ENCODE peak calls at places on chromosomes 2 and 18, in ten cellular contexts. Y, M, K, E, T, F, L, P, W and D are unnamed samples.
A peak's percentile ranks its signal among the peaks of the same experiment; 100 is the strongest.

GRCh38 chr2:203909192-203909945 is 27.2 kb upstream of the ICOS start:
- DNase-seq in Y (peak; percentile 23), M (no peak), K (peak; percentile 48), E (peak; percentile 21), T (peak; percentile 67), F (no peak), L (no peak), P (no peak), W (peak; percentile 25), D (no peak)

GRCh38 chr2:218882866-218883366 is 2.3 kb downstream of the WNT10A start:
- DNase-seq in Y (no peak), M (peak; percentile 33), K (peak; percentile 92), E (peak; percentile 81), T (no peak), F (no peak), L (no peak), P (no peak), W (no peak), D (no peak)

GRCh38 chr2:29810956-29811355 is 110.4 kb downstream of the ALK start:
- DNase-seq in Y (no peak), M (no peak), K (peak; percentile 21), E (peak; percentile 8), T (no peak), F (no peak), L (no peak), P (no peak), W (no peak), D (no peak)

GRCh38 chr2:17538844-17539554 is 1.5 kb upstream of the VSNL1 start:
- DNase-seq in Y (no peak), M (peak; percentile 87), K (peak; percentile 98), E (peak; percentile 95), T (no peak), F (peak; percentile 92), L (peak; percentile 61), P (peak; percentile 47), W (peak; percentile 72), D (no peak)

GRCh38 chr2:113276906-113277425 is 1.8 kb downstream of the PAX8 start:
- DNase-seq in Y (no peak), M (no peak), K (no peak), E (no peak), T (no peak), F (peak; percentile 74), L (no peak), P (no peak), W (no peak), D (no peak)

GRCh38 chr2:39603436-39603835 is 62.3 kb upstream of the TMEM178A start:
- DNase-seq in Y (peak; percentile 55), M (no peak), K (peak; percentile 43), E (peak; percentile 58), T (no peak), F (no peak), L (no peak), P (no peak), W (no peak), D (no peak)

GRCh38 chr18:12254137-12254819 is at the start of gene CIDEA:
- DNase-seq in Y (no peak), M (peak; percentile 46), K (peak; percentile 34), E (no peak), T (no peak), F (no peak), L (no peak), P (no peak), W (no peak), D (no peak)

GRCh38 chr2:20452551-20452950 is 5.7 kb downstream of the RHOB start:
- DNase-seq in Y (no peak), M (no peak), K (peak; percentile 84), E (peak; percentile 66), T (peak; percentile 68), F (no peak), L (peak; percentile 79), P (peak; percentile 45), W (no peak), D (no peak)

GRCh38 chr2:3487432-3487831 is 31.9 kb downstream of the ADI1 start:
- DNase-seq in Y (no peak), M (peak; percentile 52), K (no peak), E (no peak), T (no peak), F (no peak), L (no peak), P (peak; percentile 33), W (no peak), D (no peak)

GRCh38 chr2:3485166-3485565 is 34.2 kb downstream of the ADI1 start:
- DNase-seq in Y (no peak), M (no peak), K (no peak), E (no peak), T (no peak), F (no peak), L (no peak), P (peak; percentile 27), W (no peak), D (no peak)

GRCh38 chr2:3486047-3487027 is 33.0 kb downstream of the ADI1 start:
- DNase-seq in Y (no peak), M (peak; percentile 55), K (no peak), E (no peak), T (no peak), F (no peak), L (no peak), P (peak; percentile 42), W (peak; percentile 15), D (no peak)

GRCh38 chr2:3487931-3488554 is 31.3 kb downstream of the ADI1 start:
- DNase-seq in Y (no peak), M (peak; percentile 31), K (no peak), E (no peak), T (no peak), F (no peak), L (no peak), P (peak; percentile 42), W (no peak), D (no peak)

DNA sequence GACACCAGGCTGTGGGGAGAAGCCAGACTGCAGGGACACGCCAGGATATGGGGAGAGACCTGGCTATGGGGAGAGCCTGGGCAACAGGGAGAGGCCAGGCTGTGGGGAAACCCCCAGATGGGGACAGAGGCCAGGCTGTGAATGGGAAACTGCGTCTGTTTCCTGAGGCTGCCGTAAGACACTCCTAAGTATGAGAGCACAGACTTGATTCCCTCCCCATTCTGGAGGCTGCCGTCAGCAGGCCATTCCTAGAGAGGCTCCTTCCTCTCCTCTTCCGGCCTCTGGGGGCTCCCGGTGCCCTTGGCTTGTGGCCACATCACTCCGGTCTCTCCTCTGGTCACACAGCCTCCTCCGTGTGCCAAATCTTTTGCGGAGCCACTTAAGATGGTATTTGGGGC is 32.3 kb downstream of the ADI1 start:
- DNase-seq in Y (no peak), M (peak; percentile 50), K (no peak), E (no peak), T (no peak), F (no peak), L (no peak), P (peak; percentile 13), W (no peak), D (no peak)
- TF ChIP-seq CTCF in Y (no peak), M (no peak), K (no peak), E (no peak), T (no peak), F (no peak), L (no peak), P (no peak), W (no peak), D (no peak)

GRCh38 chr2:188979119-188979729 is 5.1 kb downstream of the COL3A1 start:
- DNase-seq in Y (no peak), M (no peak), K (no peak), E (no peak), T (no peak), F (no peak), L (no peak), P (no peak), W (no peak), D (no peak)

GRCh38 chr2:188975497-188976102 is 1.4 kb downstream of the COL3A1 start:
- DNase-seq in Y (peak; percentile 87), M (no peak), K (no peak), E (no peak), T (peak; percentile 75), F (no peak), L (peak; percentile 60), P (no peak), W (peak; percentile 62), D (no peak)

GRCh38 chr2:188976545-188977268 is 2.5 kb downstream of the COL3A1 start:
- DNase-seq in Y (no peak), M (no peak), K (peak; percentile 45), E (no peak), T (no peak), F (no peak), L (no peak), P (no peak), W (no peak), D (no peak)

GRCh38 chr2:188979730-188980123 is 5.6 kb downstream of the COL3A1 start:
- DNase-seq in Y (no peak), M (no peak), K (no peak), E (no peak), T (no peak), F (no peak), L (no peak), P (no peak), W (no peak), D (no peak)

GRCh38 chr2:188978291-188979081 is 4.3 kb downstream of the COL3A1 start:
- DNase-seq in Y (no peak), M (no peak), K (peak; percentile 28), E (peak; percentile 12), T (no peak), F (no peak), L (peak; percentile 32), P (no peak), W (no peak), D (no peak)
- TF ChIP-seq CTCF in Y (peak; percentile 47), M (peak; percentile 16), K (peak; percentile 32), E (no peak), T (peak; percentile 27), F (peak; percentile 27), L (no peak), P (no peak), W (peak; percentile 60), D (peak; percentile 54)

DNA sequence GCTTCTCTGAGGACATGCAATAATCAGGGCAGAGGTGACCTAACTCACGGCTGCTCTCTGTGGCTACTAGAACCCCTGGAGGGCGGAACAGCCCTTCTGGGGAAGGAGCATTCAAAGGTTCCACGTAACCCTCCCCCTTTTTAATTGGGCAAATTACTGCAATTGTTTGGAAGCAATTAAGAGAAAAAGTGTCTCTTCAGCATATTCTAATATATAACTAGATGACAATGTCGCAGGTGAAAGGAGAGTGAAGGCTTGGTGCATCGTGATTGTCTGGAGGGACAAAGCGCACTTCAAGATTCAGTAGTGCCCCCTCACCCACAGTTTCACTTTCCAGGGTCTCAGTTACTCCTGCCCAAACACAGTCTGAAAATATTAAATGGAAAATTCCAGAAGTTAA is 720.8 kb downstream of the DCDC2C start:
- DNase-seq in Y (no peak), M (no peak), K (no peak), E (no peak), T (no peak), F (no peak), L (no peak), P (no peak), W (no peak), D (no peak)
- TF ChIP-seq CTCF in Y (no peak), M (no peak), K (no peak), E (no peak), T (no peak), F (no peak), L (no peak), P (no peak), W (no peak), D (no peak)

DNA sequence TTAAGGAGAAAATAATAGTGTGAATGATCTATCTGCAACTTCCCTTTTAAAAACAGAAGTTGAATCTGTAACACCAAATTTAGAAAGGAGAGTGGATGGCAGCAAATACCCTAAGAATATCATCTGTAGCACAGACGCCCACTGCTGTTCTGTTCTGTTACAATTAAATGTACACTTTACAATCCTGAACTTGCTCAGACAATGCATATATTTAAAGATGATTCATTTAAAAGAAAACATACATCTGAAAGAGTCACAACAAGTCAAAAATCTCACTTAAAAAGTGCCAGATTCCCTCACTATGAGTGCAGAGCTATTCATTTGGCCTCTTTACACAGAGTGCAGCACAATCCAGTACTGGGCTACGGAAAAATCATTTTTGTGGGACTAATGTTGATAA is 8.1 kb upstream of the SERTAD2 start:
- DNase-seq in Y (no peak), M (no peak), K (peak; percentile 40), E (no peak), T (no peak), F (no peak), L (no peak), P (no peak), W (no peak), D (no peak)
- TF ChIP-seq CTCF in Y (no peak), M (no peak), K (no peak), E (no peak), T (no peak), F (no peak), L (no peak), P (no peak), W (no peak), D (no peak)